ENCODE peak calls at places on chromosome 15, in four cellular contexts. M is heart right ventricle, C is tibial nerve, T is upper lobe of right lung. P is an unnamed sample. For H3K9me3, the result is how much of the 10 kb centered on the place peaks cover.

GRCh38 chr15:66433726-66434125 is 47.0 kb downstream of the MAP2K1 start:
- DNase-seq in M (no peak), T (no peak), C (no peak), P (no peak)

GRCh38 chr15:55791576-55792400 is 48.8 kb upstream of the PRTG start:
- DNase-seq in M (no peak), C (no peak), T (peak), P (no peak)

GRCh38 chr15:49988766-49989165 is 130.3 kb downstream of the ATP8B4 start:
- DNase-seq in C (no peak), M (no peak), T (no peak), P (no peak)

GRCh38 chr15:84761534-84762190 is 13.3 kb downstream of the ZNF592 start:
- DNase-seq in T (no peak), C (no peak), M (no peak), P (no peak)

GRCh38 chr15:60128000-60128376 is 123.9 kb downstream of the FOXB1 start:
- DNase-seq in M (no peak), T (no peak), C (no peak), P (peak)

GRCh38 chr15:44726568-44727461 is 9.5 kb upstream of the TRIM69 start:
- DNase-seq in C (no peak), T (no peak), M (no peak), P (peak)

GRCh38 chr15:101358895-101359294 is 63.8 kb upstream of the SNRPA1 start:
- DNase-seq in C (no peak), T (no peak), M (peak), P (no peak)

GRCh38 chr15:88704791-88705768 is 66.3 kb downstream of the ISG20 start:
- DNase-seq in T (no peak), C (peak), M (peak), P (peak)

GRCh38 chr15:78280289-78281072 is 16.1 kb downstream of the DNAJA4 start:
- DNase-seq in M (no peak), C (no peak), T (no peak), P (no peak)

GRCh38 chr15:63218114-63218808 is 28.9 kb downstream of the RAB8B start:
- DNase-seq in C (no peak), M (no peak), T (no peak), P (no peak)

GRCh38 chr15:58761010-58761388 is 10.1 kb upstream of the MINDY2 start:
- DNase-seq in C (no peak), T (no peak), M (no peak), P (no peak)

GRCh38 chr15:65712415-65712814 is 79.7 kb downstream of the DENND4A start:
- DNase-seq in M (no peak), T (no peak), C (no peak), P (no peak)

GRCh38 chr15:60095711-60096110 is 91.6 kb downstream of the FOXB1 start:
- DNase-seq in T (no peak), C (no peak), M (no peak), P (no peak)

GRCh38 chr15:74595271-74595670 is 20.4 kb upstream of the CLK3 start:
- DNase-seq in M (no peak), C (no peak), T (no peak), P (no peak)
- H3K9me3 ChIP-seq in M (under half), C (under half), T (under half), P (under half)

GRCh38 chr15:20355256-20355868 is 186.2 kb downstream of the GOLGA6L6 start:
- DNase-seq in T (peak), C (no peak), M (peak), P (peak)

GRCh38 chr15:20358066-20358780 is 183.4 kb downstream of the GOLGA6L6 start:
- DNase-seq in M (peak), C (no peak), T (peak), P (peak)

GRCh38 chr15:20356444-20357138 is 185.0 kb downstream of the GOLGA6L6 start:
- DNase-seq in T (peak), C (no peak), M (peak), P (peak)

GRCh38 chr15:20358781-20359414 is 182.7 kb downstream of the GOLGA6L6 start:
- DNase-seq in C (no peak), T (no peak), M (no peak), P (no peak)

DNA sequence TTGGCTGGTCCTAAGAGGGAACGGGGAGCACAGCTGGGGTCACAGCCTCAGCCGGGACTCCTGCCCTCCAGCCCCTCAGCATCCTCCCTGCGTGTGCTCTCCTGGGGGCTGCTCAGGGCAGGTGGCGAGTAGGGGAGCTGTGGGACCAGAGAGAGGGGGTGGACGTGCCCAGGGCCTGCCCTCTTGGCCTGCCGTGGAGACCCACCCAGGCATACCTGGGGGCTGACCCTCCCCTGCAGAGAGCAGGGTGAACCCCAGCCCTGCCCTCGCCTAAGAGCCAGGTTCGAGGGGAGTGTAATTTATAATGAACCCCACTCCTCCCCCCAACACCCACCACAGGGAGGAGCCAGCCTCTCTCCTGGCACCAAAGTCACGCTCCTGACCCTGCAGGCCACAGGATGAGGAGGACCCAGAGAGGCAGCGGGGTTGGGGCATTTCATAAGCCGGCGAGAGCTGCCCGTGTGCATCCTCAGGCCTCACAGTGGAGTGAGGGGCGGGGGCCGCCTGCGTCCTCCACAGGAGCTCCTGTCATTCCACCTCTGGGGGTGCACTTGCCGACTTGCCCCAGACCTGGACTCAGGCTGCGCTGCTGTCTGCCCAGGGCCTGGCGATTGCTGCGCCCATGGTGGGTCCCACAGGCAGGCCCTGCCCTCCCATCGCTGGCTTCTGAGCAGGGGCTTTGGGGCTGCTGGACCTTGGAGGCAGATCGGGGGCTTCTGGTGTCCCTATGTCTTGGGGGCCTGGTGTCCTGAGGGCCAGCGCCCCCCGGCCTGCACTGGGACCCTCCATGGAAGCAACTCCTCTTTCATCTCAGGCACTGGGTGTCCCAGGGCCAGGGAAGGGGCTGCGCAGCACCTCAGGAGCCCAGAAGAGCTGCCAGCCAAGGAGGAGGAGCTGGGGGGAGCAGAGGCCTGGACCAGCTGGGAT is 184.2 kb downstream of the GOLGA6L6 start:
- DNase-seq in T (peak), M (peak), C (no peak), P (peak)
- H3K9me3 ChIP-seq in T (under half), M (under half), C (under half), P (under half)

DNA sequence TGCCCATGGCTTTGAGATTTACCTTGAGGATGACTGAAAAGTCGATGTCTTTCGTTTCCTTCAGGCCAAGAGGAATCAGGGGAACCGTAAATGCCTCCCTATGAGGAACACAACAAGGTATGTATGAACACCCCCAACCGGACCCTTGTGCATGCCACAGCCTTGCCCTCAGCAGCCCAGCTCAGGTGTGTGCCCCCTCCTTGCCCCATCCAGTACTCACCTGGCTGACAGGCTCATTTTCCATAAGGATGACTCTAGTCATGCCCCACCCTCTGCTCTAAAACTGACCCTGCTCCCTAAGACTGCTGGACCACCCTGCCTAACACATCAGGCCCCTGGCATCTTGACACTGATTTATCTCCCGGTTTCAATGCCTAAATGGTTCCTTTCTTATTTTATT is 270.0 kb downstream of the GOLGA6L6 start:
- DNase-seq in M (no peak), C (no peak), T (no peak), P (no peak)
- H3K9me3 ChIP-seq in M (under half), C (under half), T (under half), P (under half)

DNA sequence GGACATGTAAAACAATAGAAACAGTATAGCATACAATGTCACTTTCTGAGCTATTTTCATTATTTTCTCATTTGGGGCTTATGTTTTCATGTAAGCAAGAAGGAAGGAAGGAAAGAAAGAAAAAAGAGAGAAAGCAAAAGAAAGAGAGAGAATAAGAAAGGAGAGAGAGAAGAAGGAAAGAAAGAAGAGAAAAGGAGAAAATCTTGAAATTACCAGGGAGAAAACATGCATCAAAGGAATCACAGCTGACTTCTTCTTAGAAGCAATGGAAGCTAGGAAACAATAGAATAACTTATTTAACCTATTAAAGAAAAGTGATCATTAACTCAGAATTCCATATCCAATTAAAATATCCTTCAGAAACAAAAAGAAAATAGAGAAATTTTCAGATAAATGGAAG is 471.5 kb downstream of the OCA2 start:
- DNase-seq in T (no peak), M (no peak), C (no peak), P (no peak)
- H3K9me3 ChIP-seq in T (under half), M (under half), C (under half), P (under half)

GRCh38 chr15:95712785-95713184 is 617.7 kb upstream of the NR2F2 start:
- DNase-seq in M (no peak), C (no peak), T (no peak), P (no peak)
- H3K9me3 ChIP-seq in M (under half), C (under half), T (under half), P (under half)

GRCh38 chr15:99589801-99590200 is 24.0 kb downstream of the MEF2A start:
- DNase-seq in C (no peak), M (no peak), T (no peak), P (no peak)

GRCh38 chr15:99590913-99591646 is 25.3 kb downstream of the MEF2A start:
- DNase-seq in T (no peak), M (no peak), C (no peak), P (no peak)

GRCh38 chr15:99584081-99584600 is 18.4 kb downstream of the MEF2A start:
- DNase-seq in M (no peak), T (no peak), C (no peak), P (no peak)

GRCh38 chr15:99582508-99582960 is 16.8 kb downstream of the MEF2A start:
- DNase-seq in M (no peak), T (no peak), C (no peak), P (no peak)

DNA sequence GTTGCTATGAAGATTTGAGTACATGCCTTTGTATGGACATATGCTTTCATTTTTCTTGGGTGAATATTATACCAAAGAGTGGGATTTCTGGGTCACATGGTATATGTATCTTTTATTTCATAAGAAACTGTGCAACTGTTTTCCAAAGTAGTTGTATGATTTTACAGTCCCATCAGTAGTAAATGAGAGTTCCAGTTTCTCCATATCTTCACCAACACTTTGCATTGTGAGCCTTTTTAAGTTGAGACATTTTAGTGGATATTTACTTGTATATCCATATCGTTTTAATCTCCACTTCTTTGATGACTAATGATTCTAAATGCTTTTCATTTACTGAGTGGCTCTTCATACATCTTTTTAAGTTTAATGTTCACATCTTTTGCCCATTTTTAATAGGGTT is 20.3 kb downstream of the MEF2A start:
- DNase-seq in C (no peak), T (no peak), M (no peak), P (no peak)
- H3K9me3 ChIP-seq in C (under half), T (under half), M (under half), P (under half)

GRCh38 chr15:22265961-22266360 is 185.6 kb downstream of the OR4M2 start:
- DNase-seq in T (no peak), C (no peak), M (no peak), P (no peak)

GRCh38 chr15:22259881-22260421 is 179.6 kb downstream of the OR4M2 start:
- DNase-seq in M (no peak), C (no peak), T (no peak), P (no peak)

GRCh38 chr15:22265056-22265945 is 185.0 kb downstream of the OR4M2 start:
- DNase-seq in M (no peak), T (no peak), C (no peak), P (no peak)

GRCh38 chr15:22262613-22263020 is 182.3 kb downstream of the OR4M2 start:
- DNase-seq in T (peak), C (no peak), M (no peak), P (no peak)

GRCh38 chr15:22263738-22264137 is 183.4 kb downstream of the OR4M2 start:
- DNase-seq in T (no peak), M (no peak), C (no peak), P (no peak)
- H3K9me3 ChIP-seq in T (under half), M (under half), C (under half), P (under half)